ENCODE peak calls at places on chromosomes 16 and 17, in nine cellular contexts. N is K562, Z is body of pancreas, B is RWPE1, R is cardiac fibroblast, V is astrocyte of the spinal cord, Y is fibroblast of lung, C is NB4, F is GM10248. T is an unnamed sample.

GRCh38 chr17:2237521-2237921 is 66.1 kb downstream of the SMG6 start:
- DNase-seq in C (no peak), Z (peak), F (no peak), B (no peak), V (peak), N (no peak), R (peak), Y (peak), T (no peak)

GRCh38 chr17:33202796-33203195 is 90.3 kb downstream of the ASIC2 start:
- DNase-seq in Z (no peak), N (no peak), Y (no peak), C (no peak), F (no peak), V (no peak), R (no peak), B (no peak), T (no peak)

GRCh38 chr17:863880-864279 is 81.7 kb downstream of the MRM3 start:
- DNase-seq in N (no peak), Z (no peak), R (no peak), V (no peak), B (no peak), C (no peak), F (no peak), Y (no peak), T (no peak)

GRCh38 chr17:48544356-48545021 is 420 bp downstream of the HOXB2 start:
- DNase-seq in F (peak), V (peak), C (no peak), R (peak), Z (peak), B (no peak), N (peak), Y (peak), T (peak)

GRCh38 chr16:50301626-50302471 is 35.5 kb downstream of the ADCY7 start:
- DNase-seq in V (peak), F (no peak), Y (peak), R (peak), C (peak), Z (no peak), N (no peak), B (peak), T (no peak)

GRCh38 chr16:57696240-57696639 is 1.6 kb downstream of the DRC7 start:
- DNase-seq in C (no peak), N (peak), V (no peak), Z (no peak), R (no peak), B (no peak), Y (no peak), F (no peak), T (no peak)

GRCh38 chr17:76458580-76459490 is 5.9 kb upstream of the UBE2O start:
- DNase-seq in N (peak), R (peak), C (peak), B (peak), V (peak), Z (peak), Y (peak), F (peak), T (peak)

GRCh38 chr17:76405967-76406647 is 21.7 kb downstream of the SPHK1 start:
- DNase-seq in F (peak), B (no peak), Y (peak), Z (peak), N (peak), V (no peak), R (no peak), C (peak), T (no peak)

GRCh38 chr17:63185420-63185819 is 219.4 kb downstream of the TANC2 start:
- DNase-seq in Z (no peak), B (no peak), V (no peak), Y (no peak), C (no peak), R (no peak), N (no peak), F (no peak), T (no peak)

GRCh38 chr16:11546522-11547485 is 39.9 kb downstream of the LITAF start:
- DNase-seq in C (no peak), Y (peak), R (peak), V (peak), B (no peak), F (no peak), Z (no peak), N (no peak), T (no peak)

GRCh38 chr16:46632778-46633733 is 11.9 kb upstream of the SHCBP1 start:
- DNase-seq in R (no peak), V (no peak), F (no peak), B (no peak), Z (no peak), C (no peak), Y (no peak), N (no peak), T (no peak)

GRCh38 chr16:50680907-50681885 is at the start of gene SNX20:
- DNase-seq in B (no peak), N (no peak), R (no peak), C (peak), V (no peak), Z (peak), Y (no peak), F (peak), T (no peak)

GRCh38 chr17:80891096-80892018 is 100.3 kb upstream of the CHMP6 start:
- DNase-seq in Y (peak), B (peak), F (peak), Z (peak), V (peak), N (peak), C (peak), R (peak), T (no peak)

GRCh38 chr16:75682308-75682707 is 5.5 kb upstream of the CPHXL2 start:
- DNase-seq in R (no peak), Y (no peak), Z (no peak), F (no peak), V (no peak), C (peak), N (no peak), B (no peak), T (no peak)

GRCh38 chr17:37759014-37759637 is 14.3 kb upstream of the HNF1B start:
- DNase-seq in Y (no peak), C (no peak), Z (no peak), R (no peak), B (no peak), F (no peak), N (no peak), V (no peak), T (no peak)

GRCh38 chr16:23847938-23848337 is 12.2 kb downstream of the PRKCB start:
- DNase-seq in F (no peak), N (peak), V (no peak), Y (no peak), Z (no peak), R (no peak), B (no peak), C (peak), T (no peak)

GRCh38 chr17:14200354-14200753 is 36.3 kb downstream of the CDRT15 start:
- DNase-seq in N (no peak), C (no peak), B (no peak), V (no peak), F (no peak), Z (no peak), R (no peak), Y (no peak), T (no peak)

GRCh38 chr16:87620201-87620495 is 17.8 kb downstream of the JPH3 start:
- DNase-seq in C (no peak), V (no peak), B (no peak), R (no peak), N (no peak), Z (no peak), Y (no peak), F (no peak), T (no peak)

GRCh38 chr16:78478267-78478821 is 378.9 kb downstream of the WWOX start:
- DNase-seq in F (no peak), Y (no peak), B (no peak), C (no peak), R (peak), N (no peak), Z (no peak), V (no peak), T (peak)

GRCh38 chr16:75011634-75012307 is 12.9 kb downstream of the ZNRF1 start:
- DNase-seq in F (peak), Z (peak), N (peak), B (peak), Y (peak), V (peak), R (peak), C (peak), T (no peak)

GRCh38 chr16:89733322-89733721 is 12.0 kb downstream of the ZNF276 start:
- DNase-seq in C (no peak), Z (no peak), N (no peak), F (no peak), V (no peak), Y (no peak), B (no peak), R (no peak), T (no peak)

GRCh38 chr17:16449121-16449570 is 33.8 kb downstream of the TRPV2 start:
- DNase-seq in Y (peak), N (no peak), F (no peak), R (no peak), C (peak), B (no peak), V (peak), Z (no peak), T (no peak)

GRCh38 chr17:48604770-48605329 is at the start of gene HOXB6:
- DNase-seq in C (no peak), N (peak), B (no peak), Z (no peak), R (no peak), Y (no peak), F (no peak), V (peak), T (no peak)

GRCh38 chr16:58000706-58001676 is at the start of gene USB1:
- DNase-seq in Y (peak), C (peak), F (peak), N (peak), B (peak), Z (peak), V (peak), R (peak), T (peak)

GRCh38 chr16:56372938-56373337 is 52.4 kb downstream of the AMFR start:
- DNase-seq in Z (no peak), V (no peak), B (no peak), C (no peak), R (no peak), F (no peak), Y (no peak), N (no peak), T (no peak)

GRCh38 chr16:67660564-67661028 is at the start of gene PARD6A:
- DNase-seq in C (peak), V (peak), N (peak), R (peak), B (peak), Z (peak), Y (peak), F (peak), T (peak)

GRCh38 chr16:75251280-75252048 is at the start of gene BCAR1:
- DNase-seq in C (peak), N (peak), F (peak), B (peak), V (peak), R (peak), Z (peak), Y (peak), T (peak)

GRCh38 chr16:57818377-57819055 is 16.2 kb upstream of the KIFC3 start:
- DNase-seq in C (no peak), Y (no peak), F (no peak), R (no peak), V (no peak), N (no peak), B (no peak), Z (peak), T (no peak)

GRCh38 chr16:85924675-85925074 is 25.7 kb downstream of the IRF8 start:
- DNase-seq in F (no peak), Y (peak), R (no peak), Z (no peak), V (no peak), C (no peak), B (peak), N (no peak), T (no peak)

GRCh38 chr16:84546669-84547538 is 42.4 kb upstream of the MEAK7 start:
- DNase-seq in F (no peak), Z (no peak), B (no peak), R (no peak), Y (no peak), V (no peak), N (no peak), C (no peak), T (no peak)

GRCh38 chr17:74206332-74206818 is 2.9 kb downstream of the RPL38 start:
- DNase-seq in B (no peak), R (no peak), V (no peak), C (no peak), N (no peak), Y (no peak), F (no peak), Z (no peak), T (no peak)

GRCh38 chr16:1124291-1124690 is 28.2 kb upstream of the C1QTNF8 start:
- DNase-seq in R (no peak), Z (no peak), C (no peak), V (no peak), N (no peak), Y (no peak), B (no peak), F (no peak), T (no peak)

GRCh38 chr16:12869681-12870427 is 31.5 kb upstream of the SHISA9 start:
- DNase-seq in N (peak), R (no peak), F (no peak), C (no peak), V (no peak), Z (no peak), B (no peak), Y (no peak), T (no peak)

GRCh38 chr16:50372611-50373344 is 4.0 kb upstream of the BRD7 start:
- DNase-seq in B (peak), R (peak), Z (peak), C (no peak), V (no peak), F (no peak), Y (peak), N (no peak), T (no peak)

GRCh38 chr16:81967358-81967757 is 43.9 kb downstream of the SDR42E1 start:
- DNase-seq in C (no peak), F (no peak), N (no peak), Y (no peak), B (no peak), R (no peak), V (no peak), Z (no peak), T (no peak)

GRCh38 chr16:57614546-57615343 is 13.7 kb upstream of the ADGRG1 start:
- DNase-seq in N (no peak), R (no peak), B (no peak), V (no peak), Z (peak), Y (no peak), C (no peak), F (no peak), T (no peak)

GRCh38 chr16:23608194-23608593 is 12.1 kb upstream of the NDUFAB1 start:
- DNase-seq in F (no peak), Y (peak), R (peak), B (peak), Z (no peak), V (peak), N (no peak), C (no peak), T (no peak)

GRCh38 chr16:56317998-56318912 is 107.1 kb downstream of the AMFR start:
- DNase-seq in N (peak), V (peak), Y (peak), C (peak), R (peak), F (peak), B (peak), Z (peak), T (peak)

GRCh38 chr16:8898660-8899318 is 16.6 kb downstream of the LITAFD start:
- DNase-seq in Z (no peak), B (no peak), N (no peak), C (no peak), F (no peak), Y (no peak), R (no peak), V (no peak), T (no peak)

GRCh38 chr16:26301516-26301915 is 609.8 kb downstream of the HS3ST4 start:
- DNase-seq in N (no peak), R (no peak), Y (no peak), V (no peak), F (no peak), Z (no peak), B (no peak), C (no peak), T (no peak)

DNA sequence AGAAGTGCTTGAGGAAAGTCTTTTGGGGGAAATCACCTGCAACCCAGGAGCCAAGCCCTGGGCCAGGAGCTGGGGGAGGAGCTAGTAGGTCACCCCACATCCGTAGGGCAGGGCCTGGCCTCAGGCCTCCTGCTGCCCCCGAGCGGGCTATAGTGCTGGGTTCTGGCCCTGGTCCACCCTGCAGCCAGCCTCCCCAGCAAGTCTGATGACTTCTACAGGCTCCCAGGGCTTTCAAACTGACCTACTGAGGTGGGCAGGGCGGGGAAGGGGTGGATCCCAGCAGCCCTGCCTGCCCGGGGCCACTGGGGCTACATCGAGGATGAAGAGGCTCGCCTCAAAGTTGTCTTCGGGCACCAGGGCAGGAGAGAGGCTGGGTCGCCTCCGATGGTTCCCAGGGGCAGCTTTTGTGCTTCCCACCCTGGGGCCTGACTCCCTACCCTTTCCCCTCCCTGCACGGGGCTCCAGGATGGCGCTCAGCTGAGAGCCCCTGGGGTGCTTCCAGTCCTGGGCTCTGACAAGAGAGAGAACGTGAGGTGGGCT is 5.0 kb downstream of the CENPX start:
- DNase-seq in Y (no peak), Z (no peak), F (no peak), R (no peak), V (no peak), C (no peak), N (no peak), B (no peak), T (no peak)
- TF ChIP-seq CTCF in Y (no peak), Z (no peak), F (no peak), R (no peak), V (no peak), C (no peak), N (no peak), B (no peak), T (no peak)

GRCh38 chr16:54816471-54816870 is 114.2 kb upstream of the IRX5 start:
- DNase-seq in V (no peak), Y (no peak), F (no peak), N (no peak), Z (no peak), C (peak), R (no peak), B (no peak), T (no peak)

GRCh38 chr16:54808890-54809289 is 121.8 kb upstream of the IRX5 start:
- DNase-seq in F (no peak), C (no peak), Y (no peak), V (no peak), Z (no peak), B (no peak), R (no peak), N (no peak), T (no peak)

GRCh38 chr16:54815177-54815576 is 115.5 kb upstream of the IRX5 start:
- DNase-seq in V (no peak), Z (no peak), Y (no peak), F (no peak), R (no peak), C (no peak), N (no peak), B (no peak), T (no peak)

GRCh38 chr16:54813778-54814177 is 116.9 kb upstream of the IRX5 start:
- DNase-seq in Z (no peak), R (no peak), N (no peak), B (no peak), C (no peak), V (no peak), F (no peak), Y (no peak), T (no peak)

GRCh38 chr16:54812229-54812628 is 118.4 kb upstream of the IRX5 start:
- DNase-seq in R (peak), B (no peak), V (peak), Y (no peak), C (peak), F (no peak), N (no peak), Z (no peak), T (no peak)
- TF ChIP-seq CTCF in R (peak), B (no peak), V (no peak), Y (no peak), C (peak), F (no peak), N (peak), Z (no peak), T (no peak)

GRCh38 chr17:27559506-27559931 is 71.5 kb upstream of the LGALS9 start:
- DNase-seq in R (peak), Z (no peak), Y (peak), N (no peak), B (no peak), V (peak), F (no peak), C (no peak), T (no peak)
- TF ChIP-seq CTCF in R (peak), Z (no peak), Y (peak), N (no peak), B (no peak), V (peak), F (no peak), C (no peak), T (no peak)

GRCh38 chr17:9002610-9003354 is 18.5 kb upstream of the NTN1 start:
- DNase-seq in F (peak), Y (no peak), C (no peak), N (no peak), B (no peak), V (no peak), R (no peak), Z (no peak), T (peak)
- TF ChIP-seq CTCF in F (peak), Y (no peak), C (no peak), N (no peak), B (no peak), V (no peak), R (no peak), Z (no peak), T (no peak)